ENCODE peak calls at places on chromosomes 1 and 21, in six cellular contexts. C, X, N, Z, D and Q are unnamed samples.

GRCh38 chr1:54566438-54567141 is 18.6 kb downstream of the ACOT11 start:
- DNase-seq in C (no peak), X (no peak), N (no peak), Z (no peak), D (no peak), Q (no peak)

GRCh38 chr1:17289756-17290155 is 18.2 kb upstream of the PADI4 start:
- DNase-seq in C (no peak), X (no peak), N (no peak), Z (no peak), D (no peak), Q (no peak)

GRCh38 chr1:225812488-225813249 is 2.7 kb downstream of the EPHX1 start:
- DNase-seq in C (no peak), X (no peak), N (no peak), Z (no peak), D (no peak), Q (no peak)

GRCh38 chr1:9589719-9590157 is 1.0 kb downstream of the TMEM201 start:
- DNase-seq in C (no peak), X (no peak), N (no peak), Z (peak), D (no peak), Q (no peak)

GRCh38 chr1:208834346-208835081 is 590.3 kb upstream of the PLXNA2 start:
- DNase-seq in C (no peak), X (no peak), N (no peak), Z (no peak), D (no peak), Q (no peak)

GRCh38 chr1:185565314-185565713 is 168.9 kb upstream of the HMCN1 start:
- DNase-seq in C (peak), X (no peak), N (no peak), Z (no peak), D (no peak), Q (no peak)

GRCh38 chr1:207844374-207844773 is 66.6 kb downstream of the CD34 start:
- DNase-seq in C (no peak), X (no peak), N (no peak), Z (no peak), D (no peak), Q (no peak)

GRCh38 chr1:116497660-116498059 is 73.2 kb downstream of the CD58 start:
- DNase-seq in C (no peak), X (no peak), N (no peak), Z (no peak), D (no peak), Q (no peak)

GRCh38 chr1:211356723-211357418 is 30.2 kb downstream of the TRAF5 start:
- DNase-seq in C (no peak), X (no peak), N (no peak), Z (no peak), D (no peak), Q (no peak)

GRCh38 chr1:98565951-98566350 is 95.6 kb upstream of the SNX7 start:
- DNase-seq in C (no peak), X (no peak), N (no peak), Z (no peak), D (no peak), Q (no peak)

GRCh38 chr21:25881524-25882376 is 147.0 kb downstream of the GABPA start:
- DNase-seq in C (peak), X (peak), N (peak), Z (peak), D (peak), Q (peak)

GRCh38 chr1:33435096-33435820 is 4.4 kb upstream of the PHC2 start:
- DNase-seq in C (no peak), X (no peak), N (no peak), Z (no peak), D (no peak), Q (no peak)

GRCh38 chr21:38295997-38296764 is 39.4 kb downstream of the KCNJ15 start:
- DNase-seq in C (no peak), X (no peak), N (no peak), Z (no peak), D (no peak), Q (no peak)

DNA sequence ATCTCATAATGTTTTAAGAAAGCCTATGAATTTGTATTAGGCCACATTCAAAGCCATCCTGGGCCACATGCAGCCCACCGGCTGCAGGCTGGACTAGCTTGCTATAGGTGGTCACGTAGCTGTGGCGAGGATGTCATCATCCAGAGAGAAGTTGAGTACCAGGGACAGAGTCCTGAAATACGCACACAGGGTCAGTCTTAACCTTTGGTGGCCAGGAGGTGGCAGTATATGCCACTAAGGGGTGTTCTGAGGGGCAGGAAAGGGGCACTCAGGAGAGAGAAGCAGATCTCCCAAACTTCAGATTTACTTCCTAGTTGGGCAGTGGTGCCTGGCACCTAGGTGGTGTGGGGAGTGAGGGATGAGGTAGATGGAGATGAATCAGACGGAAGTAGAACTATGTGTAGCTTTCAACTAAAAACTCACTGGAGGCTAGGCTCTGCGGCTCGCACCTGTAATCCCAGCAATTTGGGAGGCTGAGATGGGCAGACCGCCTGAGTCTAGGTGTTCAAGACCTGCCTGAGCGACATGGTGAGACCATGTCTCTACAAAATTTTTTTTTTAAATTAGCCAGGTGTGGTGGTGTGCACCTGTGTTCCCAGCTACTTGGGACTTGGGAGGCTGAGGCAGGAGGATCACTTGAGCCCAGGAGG is 16.3 kb upstream of the CDK18 start:
- DNase-seq in C (peak), X (peak), N (no peak), Z (peak), D (peak), Q (peak)
- TF ChIP-seq CTCF in C (peak), X (peak), N (peak), Z (peak), D (peak), Q (peak)

GRCh38 chr1:3275471-3276340 is 178.8 kb upstream of the ARHGEF16 start:
- DNase-seq in C (no peak), X (no peak), N (no peak), Z (no peak), D (no peak), Q (no peak)
- TF ChIP-seq CTCF in C (no peak), X (no peak), N (no peak), Z (no peak), D (no peak), Q (no peak)

DNA sequence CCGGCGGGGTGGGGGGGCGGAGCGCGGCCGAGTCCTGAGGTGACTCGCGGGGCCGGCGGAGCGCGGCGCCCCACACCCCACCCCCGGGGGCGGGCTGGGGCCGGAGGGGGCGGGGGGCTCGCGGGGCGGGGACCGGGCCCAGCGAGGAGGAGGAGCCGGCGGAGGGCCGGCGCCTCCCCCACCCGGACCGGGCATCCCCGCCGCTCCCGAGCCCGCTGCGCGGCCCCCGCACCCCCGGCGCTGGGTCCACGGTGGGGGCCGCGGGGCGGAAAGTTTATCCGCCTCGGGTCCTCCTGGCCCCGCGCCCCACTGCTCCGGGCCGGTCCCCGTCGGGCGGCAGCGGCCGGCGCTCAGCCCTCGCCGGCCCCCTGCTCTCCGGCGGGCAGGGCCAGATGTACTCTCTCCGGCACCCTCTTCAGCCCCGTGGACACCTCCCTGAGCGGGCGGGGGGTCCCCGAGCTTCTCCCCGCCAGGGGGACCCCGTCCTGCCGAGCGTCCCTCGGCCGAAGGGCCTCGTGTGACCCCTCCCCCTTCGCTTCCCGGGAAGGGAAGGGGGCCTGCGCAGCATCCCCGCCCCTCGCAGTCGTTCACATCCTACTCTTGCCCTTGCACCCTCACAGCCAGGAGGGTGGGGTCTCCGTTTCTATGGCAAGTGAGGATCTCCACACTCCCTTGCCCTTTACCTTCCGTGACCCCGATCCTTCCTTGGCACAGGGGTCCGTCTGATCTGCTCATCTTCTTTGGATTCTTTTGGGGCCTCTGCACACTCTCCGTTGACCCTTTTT is 659 bp downstream of the CAMTA1 start:
- DNase-seq in C (no peak), X (peak), N (no peak), Z (peak), D (peak), Q (no peak)
- TF ChIP-seq CTCF in C (peak), X (no peak), N (no peak), Z (no peak), D (no peak), Q (no peak)

GRCh38 chr1:221742555-221743415 is 896 bp upstream of the DUSP10 start:
- DNase-seq in C (peak), X (peak), N (peak), Z (peak), D (peak), Q (no peak)
- TF ChIP-seq CTCF in C (peak), X (no peak), N (no peak), Z (peak), D (no peak), Q (no peak)